ENCODE peak calls at places on chromosomes 13 and 19, in four cellular contexts. J is AG20443, D is OCI-LY7, N is Caki2. Z is an unnamed sample.

GRCh38 chr13:101026736-101027398 is 352.3 kb upstream of the TMTC4 start:
- DNase-seq in N (no peak), D (no peak), J (no peak), Z (no peak)

GRCh38 chr19:55005684-55006488 is 32.2 kb downstream of the GP6 start:
- DNase-seq in N (peak; percentile 93), D (peak; percentile 96), J (no peak), Z (no peak)

GRCh38 chr19:932647-933552 is 7.1 kb downstream of the ARID3A start:
- DNase-seq in D (no peak), N (no peak), J (peak; percentile 96), Z (peak; percentile 100)

GRCh38 chr19:55697069-55697440 is 22.0 kb downstream of the EPN1 start:
- DNase-seq in J (no peak), D (no peak), N (no peak), Z (peak; percentile 72)

GRCh38 chr13:31012285-31013024 is 80.0 kb downstream of the TEX26 start:
- DNase-seq in N (peak; percentile 1), D (no peak), J (peak; percentile 69), Z (peak; percentile 64)

GRCh38 chr19:35216026-35216832 is 12.3 kb downstream of the FAM187B start:
- DNase-seq in N (no peak), J (peak; percentile 33), D (peak; percentile 31), Z (peak; percentile 32)

GRCh38 chr19:33796164-33797100 is at the start of gene KCTD15:
- DNase-seq in J (peak; percentile 55), D (peak; percentile 71), N (peak; percentile 70), Z (peak; percentile 92)

GRCh38 chr19:45460807-45461347 is 6.9 kb upstream of the FOSB start:
- DNase-seq in D (peak; percentile 58), J (no peak), N (no peak), Z (no peak)

GRCh38 chr13:41974262-41974900 is 13.5 kb upstream of the VWA8 start:
- DNase-seq in J (no peak), D (no peak), N (no peak), Z (no peak)

GRCh38 chr13:27182844-27183497 is 11.4 kb upstream of the USP12 start:
- DNase-seq in D (no peak), J (peak; percentile 86), N (peak; percentile 88), Z (peak; percentile 94)

GRCh38 chr13:46172531-46172991 is 9.4 kb downstream of the LCP1 start:
- DNase-seq in D (peak; percentile 52), J (no peak), N (no peak), Z (no peak)

GRCh38 chr13:31631071-31631470 is 108.3 kb upstream of the RXFP2 start:
- DNase-seq in N (no peak), D (no peak), J (no peak), Z (no peak)

GRCh38 chr19:29658221-29658991 is 6.9 kb upstream of the PLEKHF1 start:
- DNase-seq in N (no peak), J (no peak), D (no peak), Z (no peak)

Z was measured in osteoblast.